ENCODE peak calls at places on chromosomes 1 and 21, in seven cellular contexts. R, E, Z, V, G, B and X are unnamed samples.

GRCh38 chr1:32763221-32763620 is 53.9 kb downstream of the YARS1 start:
- DNase-seq in R (no peak), E (no peak), Z (no peak), V (no peak), G (no peak), B (no peak), X (peak)

GRCh38 chr1:23343246-23344110 is 606 bp downstream of the HNRNPR start:
- DNase-seq in R (peak), E (no peak), Z (no peak), V (peak), G (peak), B (no peak), X (peak)

GRCh38 chr1:119101563-119101962 is 38.9 kb downstream of the WARS2 start:
- DNase-seq in R (no peak), E (no peak), Z (peak), V (peak), G (peak), B (no peak), X (peak)

GRCh38 chr1:8818325-8818775 is 910 bp upstream of the RERE start:
- DNase-seq in R (peak), E (peak), Z (peak), V (peak), G (peak), B (no peak), X (peak)

GRCh38 chr1:168264296-168264695 is 16.4 kb upstream of the TBX19 start:
- DNase-seq in R (no peak), E (no peak), Z (no peak), V (no peak), G (no peak), B (no peak), X (no peak)

GRCh38 chr1:30743584-30744059 is 14.0 kb downstream of the LAPTM5 start:
- DNase-seq in R (no peak), E (no peak), Z (no peak), V (no peak), G (no peak), B (no peak), X (peak)

GRCh38 chr1:15826810-15827507 is 19.5 kb upstream of the UQCRHL start:
- DNase-seq in R (no peak), E (no peak), Z (no peak), V (no peak), G (no peak), B (no peak), X (no peak)

GRCh38 chr1:8096105-8097011 is 70.2 kb upstream of the ERRFI1 start:
- DNase-seq in R (no peak), E (no peak), Z (peak), V (peak), G (peak), B (no peak), X (peak)

GRCh38 chr21:17577701-17578100 is 35.0 kb downstream of the BTG3 start:
- DNase-seq in R (no peak), E (no peak), Z (no peak), V (no peak), G (no peak), B (no peak), X (no peak)

GRCh38 chr1:14848621-14849020 is 250.1 kb downstream of the KAZN start:
- DNase-seq in R (no peak), E (no peak), Z (no peak), V (no peak), G (no peak), B (no peak), X (no peak)

GRCh38 chr21:38256599-38257302 is at the start of gene KCNJ15:
- DNase-seq in R (no peak), E (no peak), Z (no peak), V (no peak), G (no peak), B (no peak), X (no peak)

GRCh38 chr1:218361298-218362065 is 16.3 kb downstream of the TGFB2 start:
- DNase-seq in R (no peak), E (no peak), Z (no peak), V (peak), G (peak), B (no peak), X (peak)
- TF ChIP-seq CTCF in R (peak), E (peak), Z (peak), V (peak), G (peak), B (peak), X (peak)

GRCh38 chr1:195584870-195585624 is 1023.2 kb downstream of the KCNT2 start:
- DNase-seq in R (no peak), E (no peak), Z (no peak), V (no peak), G (no peak), B (no peak), X (peak)

GRCh38 chr1:195577748-195578147 is 1030.5 kb downstream of the KCNT2 start:
- DNase-seq in R (no peak), E (no peak), Z (no peak), V (no peak), G (no peak), B (no peak), X (no peak)

DNA sequence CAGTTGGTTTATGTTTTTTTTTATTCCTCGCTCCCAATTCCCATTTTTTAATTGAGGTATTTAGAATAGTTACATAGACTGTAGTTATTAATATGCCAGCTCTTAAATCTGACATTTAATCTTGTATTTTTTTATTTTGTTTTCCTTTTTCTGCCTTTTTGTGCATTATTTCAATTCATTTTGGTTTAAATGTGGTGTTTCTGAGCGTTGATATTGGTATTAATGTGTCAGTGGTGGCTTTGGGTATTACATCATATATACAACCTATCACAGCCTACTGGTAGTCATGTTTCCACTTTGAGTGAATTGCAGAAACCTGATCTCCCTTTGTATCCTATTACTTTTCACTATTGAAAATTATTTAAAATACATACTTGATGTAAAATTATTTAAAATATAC is 1027.3 kb downstream of the KCNT2 start:
- DNase-seq in R (no peak), E (no peak), Z (no peak), V (no peak), G (no peak), B (no peak), X (no peak)
- TF ChIP-seq CTCF in R (no peak), E (peak), Z (no peak), V (peak), G (peak), B (no peak), X (no peak)

GRCh38 chr1:248618878-248619277 is 16.0 kb downstream of the OR2T11 start:
- DNase-seq in R (no peak), E (peak), Z (peak), V (peak), G (peak), B (peak), X (peak)
- TF ChIP-seq CTCF in R (no peak), E (peak), Z (peak), V (peak), G (peak), B (peak), X (peak)

GRCh38 chr1:171929121-171929520 is 87.8 kb downstream of the DNM3 start:
- DNase-seq in R (no peak), E (no peak), Z (no peak), V (no peak), G (no peak), B (no peak), X (no peak)
- TF ChIP-seq CTCF in R (no peak), E (no peak), Z (no peak), V (peak), G (peak), B (no peak), X (peak)

GRCh38 chr21:41613421-41613998 is 105.6 kb upstream of the TMPRSS2 start:
- DNase-seq in R (no peak), E (peak), Z (no peak), V (no peak), G (no peak), B (no peak), X (no peak)

GRCh38 chr21:41611441-41611840 is 103.5 kb upstream of the TMPRSS2 start:
- DNase-seq in R (no peak), E (no peak), Z (no peak), V (no peak), G (no peak), B (no peak), X (no peak)

GRCh38 chr21:41612674-41613250 is 104.8 kb upstream of the TMPRSS2 start:
- DNase-seq in R (peak), E (peak), Z (peak), V (peak), G (peak), B (peak), X (peak)

GRCh38 chr21:41610042-41610839 is 102.3 kb upstream of the TMPRSS2 start:
- DNase-seq in R (peak), E (peak), Z (no peak), V (peak), G (peak), B (peak), X (peak)

DNA sequence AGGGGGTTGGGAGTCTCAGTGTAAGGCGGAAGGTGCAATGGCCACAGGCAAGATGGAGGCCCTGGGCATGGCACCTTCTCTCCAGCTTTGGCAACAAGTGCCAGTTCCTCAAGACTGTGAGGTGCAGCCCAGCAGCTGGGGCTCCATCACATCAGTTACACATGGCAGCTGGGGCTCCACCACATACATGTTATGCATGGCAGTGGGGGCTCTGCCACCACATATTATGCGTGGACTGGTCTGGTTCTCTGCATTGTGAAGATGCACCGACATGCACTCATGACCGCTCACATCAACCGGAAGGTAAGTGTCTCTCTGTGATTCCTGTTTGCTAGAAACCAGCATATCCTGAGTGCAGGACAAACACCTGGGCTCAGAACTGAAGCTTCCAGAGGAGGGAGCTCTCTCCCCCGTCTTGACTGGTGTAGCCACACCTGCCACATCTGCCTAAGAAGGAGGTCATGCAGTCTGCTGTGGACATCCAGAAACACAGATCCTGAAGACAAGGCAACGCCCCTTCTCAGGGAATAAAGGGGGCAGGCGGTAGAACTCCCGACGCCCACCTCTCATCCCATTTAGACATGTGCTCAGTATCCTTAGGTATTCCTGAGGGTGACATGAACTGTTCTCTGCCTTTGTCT is 104.1 kb upstream of the TMPRSS2 start:
- DNase-seq in R (no peak), E (peak), Z (no peak), V (no peak), G (no peak), B (no peak), X (peak)
- TF ChIP-seq CTCF in R (no peak), E (no peak), Z (peak), V (no peak), G (no peak), B (no peak), X (peak)